ENCODE peak calls at places on chromosomes 12 and 14, in four cellular contexts. One of them, this sample, is unnamed.

GRCh38 chr14:37063467-37064240 is 108.8 kb downstream of the SLC25A21 start:
- DNase-seq in thoracic aorta: no peak
- DNase-seq in body of pancreas: no peak
- DNase-seq in PC-9: no peak
- DNase-seq in this sample: no peak

GRCh38 chr12:116861331-116861730 is 19.9 kb downstream of the HRK start:
- DNase-seq in PC-9: no peak
- DNase-seq in thoracic aorta: no peak
- DNase-seq in body of pancreas: peak
- DNase-seq in this sample: no peak

GRCh38 chr12:62530596-62530995 is 64.0 kb downstream of the MON2 start:
- DNase-seq in PC-9: no peak
- DNase-seq in body of pancreas: no peak
- DNase-seq in thoracic aorta: no peak
- DNase-seq in this sample: no peak

GRCh38 chr14:53151867-53152626 is 1.1 kb downstream of the DDHD1 start:
- DNase-seq in PC-9: peak
- DNase-seq in thoracic aorta: no peak
- DNase-seq in body of pancreas: peak
- DNase-seq in this sample: peak

GRCh38 chr14:32561520-32561919 is 232.4 kb downstream of the AKAP6 start:
- DNase-seq in PC-9: peak
- DNase-seq in thoracic aorta: no peak
- DNase-seq in body of pancreas: no peak
- DNase-seq in this sample: no peak

GRCh38 chr14:22118894-22119477 is 445.4 kb upstream of the OR4E1 start:
- DNase-seq in PC-9: no peak
- DNase-seq in thoracic aorta: no peak
- DNase-seq in body of pancreas: no peak
- DNase-seq in this sample: no peak

GRCh38 chr12:77131977-77132490 is 66.7 kb upstream of the E2F7 start:
- DNase-seq in thoracic aorta: no peak
- DNase-seq in body of pancreas: no peak
- DNase-seq in PC-9: no peak
- DNase-seq in this sample: no peak

GRCh38 chr14:47277703-47278102 is 397.7 kb downstream of the MDGA2 start:
- DNase-seq in body of pancreas: no peak
- DNase-seq in thoracic aorta: no peak
- DNase-seq in PC-9: no peak
- DNase-seq in this sample: no peak

GRCh38 chr12:15230137-15230536 is 8.9 kb upstream of the RERG start:
- DNase-seq in PC-9: no peak
- DNase-seq in body of pancreas: no peak
- DNase-seq in thoracic aorta: no peak
- DNase-seq in this sample: no peak

GRCh38 chr14:93245764-93246420 is 38.8 kb downstream of the UBR7 start:
- DNase-seq in body of pancreas: no peak
- DNase-seq in thoracic aorta: no peak
- DNase-seq in PC-9: no peak
- DNase-seq in this sample: no peak

GRCh38 chr12:110995016-110995415 is 74.6 kb upstream of the MYL2 start:
- DNase-seq in body of pancreas: no peak
- DNase-seq in PC-9: no peak
- DNase-seq in thoracic aorta: no peak
- DNase-seq in this sample: no peak

GRCh38 chr12:6868211-6869048 is 1.1 kb downstream of the TPI1 start:
- DNase-seq in body of pancreas: no peak
- DNase-seq in thoracic aorta: no peak
- DNase-seq in PC-9: no peak
- DNase-seq in this sample: no peak

GRCh38 chr14:99745307-99745951 is 47.8 kb upstream of the EML1 start:
- DNase-seq in body of pancreas: no peak
- DNase-seq in PC-9: no peak
- DNase-seq in thoracic aorta: no peak
- DNase-seq in this sample: no peak

GRCh38 chr14:50619569-50620141 is 48.5 kb downstream of the SAV1 start:
- DNase-seq in body of pancreas: no peak
- DNase-seq in PC-9: no peak
- DNase-seq in thoracic aorta: no peak
- DNase-seq in this sample: no peak

GRCh38 chr12:117662620-117663395 is 301.4 kb upstream of the NOS1 start:
- DNase-seq in thoracic aorta: no peak
- DNase-seq in PC-9: no peak
- DNase-seq in body of pancreas: no peak
- DNase-seq in this sample: no peak

GRCh38 chr12:54701940-54702592 is 53.9 kb upstream of the DCD start:
- DNase-seq in PC-9: no peak
- DNase-seq in body of pancreas: no peak
- DNase-seq in thoracic aorta: no peak
- DNase-seq in this sample: peak

GRCh38 chr12:16150290-16150689 is 127.2 kb downstream of the SLC15A5 start:
- DNase-seq in body of pancreas: no peak
- DNase-seq in thoracic aorta: no peak
- DNase-seq in PC-9: no peak
- DNase-seq in this sample: no peak

GRCh38 chr14:100692256-100692655 is 34.4 kb upstream of the DLK1 start:
- DNase-seq in body of pancreas: no peak
- DNase-seq in thoracic aorta: no peak
- DNase-seq in PC-9: no peak
- DNase-seq in this sample: no peak

GRCh38 chr14:104687601-104688504 is 1.6 kb upstream of the INF2 start:
- DNase-seq in thoracic aorta: no peak
- DNase-seq in body of pancreas: peak
- DNase-seq in PC-9: peak
- DNase-seq in this sample: no peak

GRCh38 chr14:21092147-21093011 is 6.1 kb downstream of the ZNF219 start:
- DNase-seq in body of pancreas: peak
- DNase-seq in thoracic aorta: no peak
- DNase-seq in PC-9: peak
- DNase-seq in this sample: peak

GRCh38 chr12:104376650-104377506 is 73.3 kb downstream of the EID3 start:
- DNase-seq in PC-9: no peak
- DNase-seq in thoracic aorta: no peak
- DNase-seq in body of pancreas: no peak
- DNase-seq in this sample: no peak

GRCh38 chr12:49944046-49944445 is 6.5 kb upstream of the AQP2 start:
- DNase-seq in body of pancreas: no peak
- DNase-seq in thoracic aorta: no peak
- DNase-seq in PC-9: no peak
- DNase-seq in this sample: no peak

GRCh38 chr12:54220567-54220966 is 31.8 kb upstream of the SMUG1 start:
- DNase-seq in thoracic aorta: no peak
- DNase-seq in PC-9: no peak
- DNase-seq in body of pancreas: no peak
- DNase-seq in this sample: no peak

GRCh38 chr14:31543969-31544799 is 17.0 kb upstream of the NUBPL start:
- DNase-seq in PC-9: no peak
- DNase-seq in body of pancreas: no peak
- DNase-seq in thoracic aorta: no peak
- DNase-seq in this sample: no peak

GRCh38 chr12:113727651-113728061 is 238.5 kb downstream of the RBM19 start:
- DNase-seq in thoracic aorta: no peak
- DNase-seq in PC-9: peak
- DNase-seq in body of pancreas: no peak
- DNase-seq in this sample: no peak

GRCh38 chr12:105226219-105226618 is 9.8 kb downstream of the APPL2 start:
- DNase-seq in PC-9: no peak
- DNase-seq in thoracic aorta: peak
- DNase-seq in body of pancreas: peak
- DNase-seq in this sample: peak

GRCh38 chr12:51980051-51980808 is 26.5 kb upstream of the TAMALIN start:
- DNase-seq in thoracic aorta: no peak
- DNase-seq in body of pancreas: peak
- DNase-seq in PC-9: peak
- DNase-seq in this sample: peak

GRCh38 chr12:100158535-100158934 is 15.9 kb upstream of the BLTP3B start:
- DNase-seq in thoracic aorta: no peak
- DNase-seq in body of pancreas: no peak
- DNase-seq in PC-9: no peak
- DNase-seq in this sample: no peak

GRCh38 chr14:48027115-48027514 is 351.7 kb upstream of the MDGA2 start:
- DNase-seq in body of pancreas: no peak
- DNase-seq in PC-9: no peak
- DNase-seq in thoracic aorta: no peak
- DNase-seq in this sample: no peak

GRCh38 chr14:49598182-49598478 is 610 bp upstream of the LRR1 start:
- DNase-seq in PC-9: no peak
- DNase-seq in thoracic aorta: no peak
- DNase-seq in body of pancreas: no peak
- DNase-seq in this sample: no peak

GRCh38 chr12:20212036-20212435 is 156.3 kb upstream of the PDE3A start:
- DNase-seq in body of pancreas: no peak
- DNase-seq in thoracic aorta: no peak
- DNase-seq in PC-9: no peak
- DNase-seq in this sample: no peak

GRCh38 chr14:55512421-55512820 is 67.6 kb upstream of the KTN1 start:
- DNase-seq in body of pancreas: no peak
- DNase-seq in thoracic aorta: no peak
- DNase-seq in PC-9: no peak
- DNase-seq in this sample: no peak

GRCh38 chr14:24678801-24679247 is 44.8 kb upstream of the GZMB start:
- DNase-seq in thoracic aorta: peak
- DNase-seq in PC-9: peak
- DNase-seq in body of pancreas: peak
- DNase-seq in this sample: peak

GRCh38 chr12:87935216-87935615 is 94.0 kb downstream of the C12orf50 start:
- DNase-seq in body of pancreas: no peak
- DNase-seq in PC-9: no peak
- DNase-seq in thoracic aorta: no peak
- DNase-seq in this sample: no peak

DNA sequence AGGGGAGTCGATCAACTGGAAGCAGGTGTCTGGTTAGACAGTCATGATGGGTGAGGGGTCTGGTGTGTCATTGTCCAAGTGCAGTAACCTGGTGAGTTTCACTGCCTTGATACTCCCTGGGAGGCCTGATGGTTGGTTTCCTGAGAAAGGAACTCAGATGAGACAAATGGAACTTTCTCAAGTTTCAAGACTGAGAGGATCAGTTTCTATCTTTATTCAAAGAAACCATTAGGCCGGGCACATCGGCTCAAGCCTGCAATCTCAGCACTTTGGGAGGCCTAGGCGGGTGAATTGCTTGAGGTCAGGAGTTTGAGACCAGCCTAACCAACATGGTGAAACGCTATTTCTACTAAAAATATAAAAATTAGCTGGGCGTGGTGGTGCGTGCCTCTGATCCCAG is 776.1 kb downstream of the AACS start:
- DNase-seq in PC-9: no peak
- DNase-seq in thoracic aorta: no peak
- DNase-seq in body of pancreas: no peak
- DNase-seq in this sample: no peak
- H3K4me3 ChIP-seq in PC-9: no peak
- H3K4me3 ChIP-seq in thoracic aorta: no peak
- H3K4me3 ChIP-seq in body of pancreas: no peak
- H3K4me3 ChIP-seq in this sample: no peak

GRCh38 chr12:89072303-89073026 is 279.8 kb downstream of the DUSP6 start:
- DNase-seq in thoracic aorta: no peak
- DNase-seq in body of pancreas: no peak
- DNase-seq in PC-9: no peak
- DNase-seq in this sample: no peak

GRCh38 chr12:89070603-89071002 is 281.7 kb downstream of the DUSP6 start:
- DNase-seq in PC-9: no peak
- DNase-seq in body of pancreas: no peak
- DNase-seq in thoracic aorta: no peak
- DNase-seq in this sample: no peak

GRCh38 chr12:89073027-89073398 is 279.3 kb downstream of the DUSP6 start:
- DNase-seq in PC-9: no peak
- DNase-seq in body of pancreas: peak
- DNase-seq in thoracic aorta: no peak
- DNase-seq in this sample: no peak

GRCh38 chr12:89075890-89076591 is 276.3 kb downstream of the DUSP6 start:
- DNase-seq in PC-9: no peak
- DNase-seq in body of pancreas: no peak
- DNase-seq in thoracic aorta: no peak
- DNase-seq in this sample: no peak

DNA sequence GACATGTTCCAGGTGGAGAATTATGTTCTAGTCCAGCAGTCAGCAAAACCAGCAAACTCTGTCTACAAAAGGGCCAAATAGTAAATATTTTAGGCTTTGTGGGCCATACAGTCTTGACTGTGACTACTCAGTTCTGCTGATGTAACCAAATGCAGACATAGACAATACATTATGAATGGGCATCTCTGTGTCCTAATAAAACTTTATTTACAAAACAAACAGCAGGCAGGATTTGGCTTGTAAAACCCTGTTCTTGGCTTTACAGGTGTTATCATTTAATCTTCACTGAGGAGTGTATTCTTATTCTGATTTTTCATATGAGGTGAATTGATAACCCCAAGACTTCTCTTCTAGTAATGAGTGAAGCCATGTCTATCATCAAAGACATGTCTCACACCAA is 278.6 kb downstream of the DUSP6 start:
- DNase-seq in body of pancreas: no peak
- DNase-seq in PC-9: no peak
- DNase-seq in thoracic aorta: no peak
- DNase-seq in this sample: no peak
- H3K27ac ChIP-seq in body of pancreas: no peak
- H3K27ac ChIP-seq in PC-9: no peak
- H3K27ac ChIP-seq in thoracic aorta: no peak
- H3K27ac ChIP-seq in this sample: no peak

GRCh38 chr12:92673756-92674155 is 29.0 kb upstream of the PLEKHG7 start:
- DNase-seq in PC-9: no peak
- DNase-seq in thoracic aorta: no peak
- DNase-seq in body of pancreas: no peak
- DNase-seq in this sample: no peak

GRCh38 chr12:92674500-92674899 is 28.3 kb upstream of the PLEKHG7 start:
- DNase-seq in thoracic aorta: no peak
- DNase-seq in PC-9: no peak
- DNase-seq in body of pancreas: no peak
- DNase-seq in this sample: no peak

GRCh38 chr12:92665496-92665895 is 37.3 kb upstream of the PLEKHG7 start:
- DNase-seq in body of pancreas: no peak
- DNase-seq in PC-9: no peak
- DNase-seq in thoracic aorta: no peak
- DNase-seq in this sample: no peak

GRCh38 chr12:92668739-92669138 is 34.0 kb upstream of the PLEKHG7 start:
- DNase-seq in PC-9: no peak
- DNase-seq in body of pancreas: no peak
- DNase-seq in thoracic aorta: no peak
- DNase-seq in this sample: no peak
- H3K4me3 ChIP-seq in PC-9: no peak
- H3K4me3 ChIP-seq in body of pancreas: no peak
- H3K4me3 ChIP-seq in thoracic aorta: no peak
- H3K4me3 ChIP-seq in this sample: no peak

GRCh38 chr12:124509676-124510300 is 57.6 kb downstream of the NCOR2 start:
- DNase-seq in thoracic aorta: no peak
- DNase-seq in body of pancreas: peak
- DNase-seq in PC-9: peak
- DNase-seq in this sample: no peak

GRCh38 chr12:124512667-124513296 is 54.6 kb downstream of the NCOR2 start:
- DNase-seq in thoracic aorta: peak
- DNase-seq in PC-9: peak
- DNase-seq in body of pancreas: peak
- DNase-seq in this sample: no peak

GRCh38 chr12:124513297-124513867 is 54.0 kb downstream of the NCOR2 start:
- DNase-seq in body of pancreas: no peak
- DNase-seq in PC-9: no peak
- DNase-seq in thoracic aorta: no peak
- DNase-seq in this sample: no peak

GRCh38 chr12:124510301-124510970 is 57.0 kb downstream of the NCOR2 start:
- DNase-seq in PC-9: no peak
- DNase-seq in body of pancreas: peak
- DNase-seq in thoracic aorta: no peak
- DNase-seq in this sample: peak

GRCh38 chr12:124511259-124511985 is 56.0 kb downstream of the NCOR2 start:
- DNase-seq in PC-9: no peak
- DNase-seq in body of pancreas: no peak
- DNase-seq in thoracic aorta: no peak
- DNase-seq in this sample: no peak
- H3K27ac ChIP-seq in PC-9: peak
- H3K27ac ChIP-seq in body of pancreas: no peak
- H3K27ac ChIP-seq in thoracic aorta: no peak
- H3K27ac ChIP-seq in this sample: no peak